ENCODE peak calls at places on chromosomes 7 and 10, in six cellular contexts. One of them, this sample, is unnamed.

GRCh38 chr7:81013036-81013435 is 94.2 kb upstream of the SEMA3C start:
- DNase-seq in endothelial cell: no peak
- DNase-seq in posterior cingulate gyrus: no peak
- DNase-seq in AG04449: peak
- DNase-seq in GM19239: no peak
- DNase-seq in activated B cell treated with CpG ODN at 0.5 μM for 24 hours: no peak
- DNase-seq in this sample: no peak

GRCh38 chr7:140704205-140704604 is 7.7 kb downstream of the NDUFB2 start:
- DNase-seq in activated B cell treated with CpG ODN at 0.5 μM for 24 hours: no peak
- DNase-seq in AG04449: no peak
- DNase-seq in posterior cingulate gyrus: no peak
- DNase-seq in GM19239: no peak
- DNase-seq in endothelial cell: no peak
- DNase-seq in this sample: no peak

GRCh38 chr10:31602541-31603244 is 283.7 kb downstream of the ZEB1 start:
- DNase-seq in GM19239: no peak
- DNase-seq in activated B cell treated with CpG ODN at 0.5 μM for 24 hours: no peak
- DNase-seq in posterior cingulate gyrus: peak
- DNase-seq in AG04449: no peak
- DNase-seq in endothelial cell: peak
- DNase-seq in this sample: peak

GRCh38 chr7:130065500-130066152 is 4.7 kb upstream of the KLHDC10 start:
- DNase-seq in endothelial cell: no peak
- DNase-seq in posterior cingulate gyrus: no peak
- DNase-seq in activated B cell treated with CpG ODN at 0.5 μM for 24 hours: no peak
- DNase-seq in GM19239: no peak
- DNase-seq in AG04449: no peak
- DNase-seq in this sample: peak

GRCh38 chr10:113381906-113382562 is 170.8 kb upstream of the HABP2 start:
- DNase-seq in GM19239: peak
- DNase-seq in AG04449: peak
- DNase-seq in endothelial cell: peak
- DNase-seq in activated B cell treated with CpG ODN at 0.5 μM for 24 hours: no peak
- DNase-seq in posterior cingulate gyrus: no peak
- DNase-seq in this sample: no peak

GRCh38 chr7:938546-939185 is 15.8 kb downstream of the ADAP1 start:
- DNase-seq in AG04449: no peak
- DNase-seq in endothelial cell: no peak
- DNase-seq in posterior cingulate gyrus: peak
- DNase-seq in activated B cell treated with CpG ODN at 0.5 μM for 24 hours: no peak
- DNase-seq in GM19239: no peak
- DNase-seq in this sample: peak

GRCh38 chr7:112205348-112206237 is 606 bp downstream of the DOCK4 start:
- DNase-seq in endothelial cell: peak
- DNase-seq in posterior cingulate gyrus: peak
- DNase-seq in activated B cell treated with CpG ODN at 0.5 μM for 24 hours: peak
- DNase-seq in AG04449: no peak
- DNase-seq in GM19239: no peak
- DNase-seq in this sample: peak

GRCh38 chr7:87312215-87312865 is 33.1 kb upstream of the CROT start:
- DNase-seq in AG04449: peak
- DNase-seq in endothelial cell: peak
- DNase-seq in posterior cingulate gyrus: peak
- DNase-seq in activated B cell treated with CpG ODN at 0.5 μM for 24 hours: no peak
- DNase-seq in GM19239: peak
- DNase-seq in this sample: peak

GRCh38 chr10:5565671-5566581 is 41.2 kb downstream of the CALML3 start:
- DNase-seq in activated B cell treated with CpG ODN at 0.5 μM for 24 hours: peak
- DNase-seq in AG04449: peak
- DNase-seq in GM19239: no peak
- DNase-seq in endothelial cell: no peak
- DNase-seq in posterior cingulate gyrus: no peak
- DNase-seq in this sample: peak

GRCh38 chr10:50310560-50311174 is 59.4 kb upstream of the ASAH2 start:
- DNase-seq in activated B cell treated with CpG ODN at 0.5 μM for 24 hours: no peak
- DNase-seq in endothelial cell: peak
- DNase-seq in posterior cingulate gyrus: no peak
- DNase-seq in GM19239: no peak
- DNase-seq in AG04449: no peak
- DNase-seq in this sample: no peak

GRCh38 chr7:101426303-101427011 is 63.8 kb downstream of the COL26A1 start:
- DNase-seq in AG04449: no peak
- DNase-seq in GM19239: no peak
- DNase-seq in endothelial cell: no peak
- DNase-seq in posterior cingulate gyrus: peak
- DNase-seq in activated B cell treated with CpG ODN at 0.5 μM for 24 hours: no peak
- DNase-seq in this sample: no peak

GRCh38 chr10:110553905-110554304 is 13.6 kb upstream of the SMC3 start:
- DNase-seq in activated B cell treated with CpG ODN at 0.5 μM for 24 hours: no peak
- DNase-seq in endothelial cell: no peak
- DNase-seq in GM19239: no peak
- DNase-seq in AG04449: no peak
- DNase-seq in posterior cingulate gyrus: no peak
- DNase-seq in this sample: no peak

GRCh38 chr10:118543714-118544400 is 51.6 kb downstream of the PRLHR start:
- DNase-seq in endothelial cell: peak
- DNase-seq in posterior cingulate gyrus: peak
- DNase-seq in activated B cell treated with CpG ODN at 0.5 μM for 24 hours: no peak
- DNase-seq in GM19239: peak
- DNase-seq in AG04449: no peak
- DNase-seq in this sample: peak

GRCh38 chr7:85322252-85322651 is 135.4 kb upstream of the SEMA3D start:
- DNase-seq in GM19239: no peak
- DNase-seq in activated B cell treated with CpG ODN at 0.5 μM for 24 hours: no peak
- DNase-seq in AG04449: no peak
- DNase-seq in posterior cingulate gyrus: no peak
- DNase-seq in endothelial cell: no peak
- DNase-seq in this sample: no peak

GRCh38 chr10:102752266-102752930 is 8.7 kb downstream of the WBP1L start:
- DNase-seq in endothelial cell: no peak
- DNase-seq in AG04449: peak
- DNase-seq in GM19239: no peak
- DNase-seq in activated B cell treated with CpG ODN at 0.5 μM for 24 hours: no peak
- DNase-seq in posterior cingulate gyrus: no peak
- DNase-seq in this sample: no peak

GRCh38 chr7:5348134-5349004 is 65.6 kb downstream of the SLC29A4 start:
- DNase-seq in GM19239: no peak
- DNase-seq in posterior cingulate gyrus: peak
- DNase-seq in endothelial cell: no peak
- DNase-seq in AG04449: no peak
- DNase-seq in activated B cell treated with CpG ODN at 0.5 μM for 24 hours: no peak
- DNase-seq in this sample: no peak

GRCh38 chr7:111784311-111784710 is 222.0 kb upstream of the IMMP2L start:
- DNase-seq in GM19239: no peak
- DNase-seq in AG04449: no peak
- DNase-seq in activated B cell treated with CpG ODN at 0.5 μM for 24 hours: no peak
- DNase-seq in endothelial cell: no peak
- DNase-seq in posterior cingulate gyrus: no peak
- DNase-seq in this sample: no peak

GRCh38 chr10:49594594-49594993 is 15.5 kb upstream of the SLC18A3 start:
- DNase-seq in activated B cell treated with CpG ODN at 0.5 μM for 24 hours: no peak
- DNase-seq in GM19239: no peak
- DNase-seq in endothelial cell: peak
- DNase-seq in AG04449: no peak
- DNase-seq in posterior cingulate gyrus: peak
- DNase-seq in this sample: no peak

GRCh38 chr7:132371948-132372347 is 204.3 kb downstream of the PLXNA4 start:
- DNase-seq in activated B cell treated with CpG ODN at 0.5 μM for 24 hours: no peak
- DNase-seq in GM19239: no peak
- DNase-seq in AG04449: no peak
- DNase-seq in endothelial cell: no peak
- DNase-seq in posterior cingulate gyrus: no peak
- DNase-seq in this sample: no peak

GRCh38 chr10:62817763-62818425 is 1.7 kb upstream of the EGR2 start:
- DNase-seq in activated B cell treated with CpG ODN at 0.5 μM for 24 hours: peak
- DNase-seq in posterior cingulate gyrus: peak
- DNase-seq in GM19239: peak
- DNase-seq in AG04449: no peak
- DNase-seq in endothelial cell: peak
- DNase-seq in this sample: peak

GRCh38 chr7:8258734-8259133 is 3.2 kb downstream of the ICA1 start:
- DNase-seq in activated B cell treated with CpG ODN at 0.5 μM for 24 hours: no peak
- DNase-seq in AG04449: no peak
- DNase-seq in GM19239: no peak
- DNase-seq in endothelial cell: no peak
- DNase-seq in posterior cingulate gyrus: no peak
- DNase-seq in this sample: no peak

GRCh38 chr10:13310518-13311176 is 10.8 kb upstream of the PHYH start:
- DNase-seq in endothelial cell: no peak
- DNase-seq in GM19239: no peak
- DNase-seq in activated B cell treated with CpG ODN at 0.5 μM for 24 hours: no peak
- DNase-seq in AG04449: no peak
- DNase-seq in posterior cingulate gyrus: peak
- DNase-seq in this sample: no peak

GRCh38 chr7:47358944-47359588 is 222.8 kb downstream of the TNS3 start:
- DNase-seq in AG04449: no peak
- DNase-seq in GM19239: no peak
- DNase-seq in activated B cell treated with CpG ODN at 0.5 μM for 24 hours: no peak
- DNase-seq in endothelial cell: no peak
- DNase-seq in posterior cingulate gyrus: no peak
- DNase-seq in this sample: no peak